ENCODE peak calls at places on chromosome 15, in ten cellular contexts. L is GDM1; S is erythroblast; H is fibroblast of the aortic adventitia; C is effector CD4-positive, alpha-beta T cell; I is AG09309; K is C1 segment of cervical spinal cord; N is head of caudate nucleus; A is germinal center; Q is HEK293T. G is an unnamed sample.

GRCh38 chr15:81910997-81911396 is 134.8 kb downstream of the MEX3B start:
- DNase-seq in C (no peak), S (no peak), N (no peak), K (no peak), I (no peak), A (no peak), H (no peak), L (no peak), Q (no peak), G (peak)

GRCh38 chr15:93072440-93073394 is 16.3 kb downstream of the RGMA start:
- DNase-seq in S (no peak), A (no peak), H (peak), L (no peak), K (peak), I (no peak), Q (peak), N (peak), C (no peak), G (peak)

GRCh38 chr15:94327356-94327936 is 96.1 kb downstream of the MCTP2 start:
- DNase-seq in K (no peak), C (no peak), N (no peak), L (peak), A (peak), Q (peak), S (peak), I (no peak), H (peak), G (peak)

GRCh38 chr15:38128389-38128788 is 124.2 kb upstream of the SPRED1 start:
- DNase-seq in I (no peak), N (no peak), S (no peak), Q (no peak), C (no peak), K (no peak), H (peak), A (no peak), L (no peak), G (no peak)

GRCh38 chr15:69467636-69468035 is 15.0 kb downstream of the RPLP1 start:
- DNase-seq in H (no peak), L (no peak), Q (no peak), S (no peak), N (no peak), C (no peak), I (no peak), K (no peak), A (no peak), G (no peak)

GRCh38 chr15:31158858-31159569 is 57.5 kb upstream of the TRPM1 start:
- DNase-seq in L (no peak), S (no peak), I (no peak), C (no peak), H (peak), Q (no peak), A (no peak), N (no peak), K (no peak), G (no peak)

GRCh38 chr15:69031013-69032001 is 16.8 kb downstream of the NOX5 start:
- DNase-seq in H (no peak), C (no peak), L (peak), N (peak), A (peak), Q (peak), I (no peak), K (no peak), S (peak), G (peak)

GRCh38 chr15:40106203-40107161 is 2.2 kb downstream of the BMF start:
- DNase-seq in K (peak), Q (no peak), S (peak), I (no peak), N (no peak), L (peak), C (no peak), H (peak), A (peak), G (no peak)

GRCh38 chr15:31609243-31609642 is 282.6 kb downstream of the KLF13 start:
- DNase-seq in S (no peak), A (no peak), N (no peak), L (no peak), I (no peak), Q (no peak), C (no peak), K (no peak), H (no peak), G (no peak)

GRCh38 chr15:42133892-42134502 is 22.4 kb downstream of the PLA2G4F start:
- DNase-seq in S (peak), C (peak), A (peak), I (no peak), N (peak), H (peak), Q (peak), L (peak), K (peak), G (no peak)

GRCh38 chr15:32790352-32790999 is 72.7 kb downstream of the GREM1 start:
- DNase-seq in H (peak), A (no peak), N (no peak), L (no peak), Q (no peak), K (no peak), I (no peak), S (no peak), C (no peak), G (no peak)

GRCh38 chr15:75230524-75231371 is 27.4 kb upstream of the GOLGA6C start:
- DNase-seq in N (no peak), A (no peak), K (no peak), Q (no peak), L (no peak), H (no peak), S (no peak), C (no peak), I (no peak), G (no peak)

GRCh38 chr15:63405683-63406456 is 24.2 kb upstream of the CA12 start:
- DNase-seq in I (no peak), K (no peak), S (no peak), N (no peak), H (no peak), Q (no peak), L (no peak), C (no peak), A (no peak), G (no peak)

GRCh38 chr15:42737529-42738328 is 801 bp upstream of the CDAN1 start:
- DNase-seq in A (no peak), L (no peak), N (no peak), S (peak), H (peak), C (no peak), Q (no peak), K (no peak), I (no peak), G (no peak)

GRCh38 chr15:70833897-70834765 is 19.8 kb downstream of the LARP6 start:
- DNase-seq in K (no peak), A (no peak), Q (peak), L (no peak), S (no peak), H (peak), C (no peak), I (no peak), N (no peak), G (peak)

GRCh38 chr15:61527836-61528589 is 298.9 kb upstream of the RORA start:
- DNase-seq in I (no peak), Q (no peak), C (no peak), K (no peak), H (no peak), S (no peak), L (no peak), N (no peak), A (peak), G (no peak)

GRCh38 chr15:41893422-41894250 is at the start of gene SPTBN5:
- DNase-seq in N (no peak), H (no peak), L (no peak), K (no peak), S (no peak), Q (no peak), A (no peak), C (no peak), I (no peak), G (no peak)

GRCh38 chr15:36571301-36571700 is 8.1 kb upstream of the CDIN1 start:
- DNase-seq in H (no peak), I (no peak), Q (no peak), A (no peak), C (no peak), N (no peak), S (no peak), L (no peak), K (no peak), G (no peak)

GRCh38 chr15:89812126-89812846 is 2.4 kb downstream of the ANPEP start:
- DNase-seq in S (no peak), K (no peak), H (peak), A (no peak), L (no peak), Q (no peak), C (no peak), I (no peak), N (no peak), G (no peak)

GRCh38 chr15:41513282-41514227 is at the start of gene LTK:
- DNase-seq in K (no peak), H (no peak), Q (peak), A (no peak), S (peak), N (no peak), L (no peak), I (no peak), C (no peak), G (peak)

GRCh38 chr15:33639968-33640367 is 328.3 kb upstream of the CHRM5 start:
- DNase-seq in I (no peak), S (no peak), Q (no peak), K (no peak), L (no peak), N (no peak), C (no peak), H (no peak), A (no peak), G (no peak)

G was measured in NCI-H2227 treated with DMSO at 0.1 percent for 48 hours.